ENCODE peak calls at places on chromosomes 12 and 14, in four cellular contexts. One of them, this sample, is unnamed.
A peak's percentile ranks its signal among the peaks of the same experiment; 100 is the strongest.

GRCh38 chr12:109157986-109158385 is 41.6 kb downstream of the ACACB start:
- DNase-seq in GM12892: no peak
- DNase-seq in GM12891: no peak
- DNase-seq in suprapubic skin: peak; percentile 12
- DNase-seq in this sample: no peak

GRCh38 chr14:51547260-51547659 is 104.5 kb upstream of the FRMD6 start:
- DNase-seq in suprapubic skin: no peak
- DNase-seq in GM12891: no peak
- DNase-seq in GM12892: no peak
- DNase-seq in this sample: no peak

GRCh38 chr12:51521554-51522276 is 69.3 kb upstream of the SCN8A start:
- DNase-seq in GM12892: no peak
- DNase-seq in suprapubic skin: no peak
- DNase-seq in GM12891: no peak
- DNase-seq in this sample: no peak

GRCh38 chr14:102280376-102280962 is 24.5 kb downstream of the MOK start:
- DNase-seq in GM12892: no peak
- DNase-seq in GM12891: no peak
- DNase-seq in suprapubic skin: no peak
- DNase-seq in this sample: no peak

GRCh38 chr12:77847665-77848431 is 17.2 kb downstream of the NAV3 start:
- DNase-seq in GM12891: no peak
- DNase-seq in suprapubic skin: no peak
- DNase-seq in GM12892: no peak
- DNase-seq in this sample: no peak

GRCh38 chr14:101894365-101895113 is 69.8 kb upstream of the DYNC1H1 start:
- DNase-seq in suprapubic skin: no peak
- DNase-seq in GM12891: no peak
- DNase-seq in GM12892: no peak
- DNase-seq in this sample: no peak

GRCh38 chr12:66004922-66005703 is 125.4 kb downstream of the LLPH start:
- DNase-seq in suprapubic skin: no peak
- DNase-seq in GM12891: no peak
- DNase-seq in GM12892: no peak
- DNase-seq in this sample: peak; percentile 64

GRCh38 chr12:44833561-44833960 is 42.6 kb downstream of the NELL2 start:
- DNase-seq in suprapubic skin: no peak
- DNase-seq in GM12891: no peak
- DNase-seq in GM12892: no peak
- DNase-seq in this sample: no peak

GRCh38 chr12:57069522-57069921 is 9.1 kb downstream of the NEMP1 start:
- DNase-seq in suprapubic skin: no peak
- DNase-seq in GM12892: no peak
- DNase-seq in GM12891: no peak
- DNase-seq in this sample: no peak

GRCh38 chr12:57446292-57446960 is 8.7 kb upstream of the INHBE start:
- DNase-seq in suprapubic skin: no peak
- DNase-seq in GM12891: no peak
- DNase-seq in GM12892: no peak
- DNase-seq in this sample: no peak

GRCh38 chr14:65211341-65211987 is 109.1 kb upstream of the MAX start:
- DNase-seq in GM12892: no peak
- DNase-seq in GM12891: no peak
- DNase-seq in suprapubic skin: no peak
- DNase-seq in this sample: no peak

GRCh38 chr12:54028324-54029201 is at the start of gene HOXC6:
- DNase-seq in GM12892: no peak
- DNase-seq in GM12891: no peak
- DNase-seq in suprapubic skin: no peak
- DNase-seq in this sample: no peak

GRCh38 chr14:31167032-31167431 is 40.6 kb downstream of the HECTD1 start:
- DNase-seq in GM12892: no peak
- DNase-seq in GM12891: no peak
- DNase-seq in suprapubic skin: no peak
- DNase-seq in this sample: no peak

GRCh38 chr14:100867631-100868315 is 35.7 kb downstream of the RTL1 start:
- DNase-seq in GM12892: no peak
- DNase-seq in GM12891: no peak
- DNase-seq in suprapubic skin: peak; percentile 67
- DNase-seq in this sample: no peak

GRCh38 chr12:84814664-84815245 is 97.8 kb downstream of the SLC6A15 start:
- DNase-seq in suprapubic skin: no peak
- DNase-seq in GM12892: no peak
- DNase-seq in GM12891: no peak
- DNase-seq in this sample: no peak

GRCh38 chr14:95211721-95212504 is 54.6 kb upstream of the DICER1 start:
- DNase-seq in GM12891: no peak
- DNase-seq in suprapubic skin: no peak
- DNase-seq in GM12892: no peak
- DNase-seq in this sample: no peak

GRCh38 chr14:70442750-70443149 is 9.2 kb upstream of the ADAM21 start:
- DNase-seq in GM12891: no peak
- DNase-seq in suprapubic skin: no peak
- DNase-seq in GM12892: no peak
- DNase-seq in this sample: no peak

GRCh38 chr12:100668939-100669536 is 95.6 kb downstream of the GAS2L3 start:
- DNase-seq in GM12891: peak; percentile 50
- DNase-seq in GM12892: peak; percentile 47
- DNase-seq in suprapubic skin: no peak
- DNase-seq in this sample: no peak

GRCh38 chr12:54624316-54625279 is 10.1 kb downstream of the LACRT start:
- DNase-seq in suprapubic skin: no peak
- DNase-seq in GM12891: no peak
- DNase-seq in GM12892: no peak
- DNase-seq in this sample: no peak

GRCh38 chr12:13164859-13165577 is 31.5 kb upstream of the EMP1 start:
- DNase-seq in GM12891: no peak
- DNase-seq in GM12892: no peak
- DNase-seq in suprapubic skin: no peak
- DNase-seq in this sample: no peak

GRCh38 chr12:2679068-2679815 is 115.5 kb upstream of the FKBP4 start:
- DNase-seq in GM12891: no peak
- DNase-seq in suprapubic skin: peak; percentile 70
- DNase-seq in GM12892: no peak
- DNase-seq in this sample: no peak

GRCh38 chr14:101620039-101620788 is 58.9 kb downstream of the DIO3 start:
- DNase-seq in GM12891: no peak
- DNase-seq in GM12892: no peak
- DNase-seq in suprapubic skin: no peak
- DNase-seq in this sample: peak; percentile 90

GRCh38 chr14:31752867-31753661 is 191.9 kb downstream of the NUBPL start:
- DNase-seq in GM12892: no peak
- DNase-seq in suprapubic skin: no peak
- DNase-seq in GM12891: no peak
- DNase-seq in this sample: no peak

GRCh38 chr14:55754471-55754870 is 174.5 kb downstream of the KTN1 start:
- DNase-seq in suprapubic skin: no peak
- DNase-seq in GM12892: no peak
- DNase-seq in GM12891: no peak
- DNase-seq in this sample: no peak

GRCh38 chr14:93475471-93475870 is 44.7 kb downstream of the UNC79 start:
- DNase-seq in suprapubic skin: no peak
- DNase-seq in GM12892: no peak
- DNase-seq in GM12891: no peak
- DNase-seq in this sample: no peak

GRCh38 chr12:28079539-28079938 is 107.0 kb upstream of the PTHLH start:
- DNase-seq in suprapubic skin: no peak
- DNase-seq in GM12891: no peak
- DNase-seq in GM12892: no peak
- DNase-seq in this sample: no peak

GRCh38 chr12:59811991-59812390 is 216.2 kb downstream of the SLC16A7 start:
- DNase-seq in suprapubic skin: no peak
- DNase-seq in GM12892: no peak
- DNase-seq in GM12891: no peak
- DNase-seq in this sample: no peak

GRCh38 chr12:102740157-102741032 is 176.6 kb downstream of the PAH start:
- DNase-seq in suprapubic skin: no peak
- DNase-seq in GM12891: no peak
- DNase-seq in GM12892: no peak
- DNase-seq in this sample: no peak

GRCh38 chr12:109302358-109302757 is 6.7 kb downstream of the FOXN4 start:
- DNase-seq in GM12891: no peak
- DNase-seq in GM12892: no peak
- DNase-seq in suprapubic skin: no peak
- DNase-seq in this sample: no peak

GRCh38 chr12:46372852-46373302 is 304 bp upstream of the SLC38A2 start:
- DNase-seq in GM12891: no peak
- DNase-seq in GM12892: no peak
- DNase-seq in suprapubic skin: no peak
- DNase-seq in this sample: no peak

GRCh38 chr12:57898308-57898970 is 42.9 kb upstream of the ATP23 start:
- DNase-seq in GM12892: no peak
- DNase-seq in suprapubic skin: no peak
- DNase-seq in GM12891: no peak
- DNase-seq in this sample: no peak

GRCh38 chr14:99603471-99603933 is 505 bp downstream of the CCDC85C start:
- DNase-seq in suprapubic skin: no peak
- DNase-seq in GM12892: no peak
- DNase-seq in GM12891: no peak
- DNase-seq in this sample: no peak

GRCh38 chr14:99602788-99603415 is 1.1 kb downstream of the CCDC85C start:
- DNase-seq in GM12891: no peak
- DNase-seq in GM12892: no peak
- DNase-seq in suprapubic skin: no peak
- DNase-seq in this sample: no peak

GRCh38 chr14:99600232-99600888 is 3.6 kb downstream of the CCDC85C start:
- DNase-seq in suprapubic skin: no peak
- DNase-seq in GM12892: no peak
- DNase-seq in GM12891: no peak
- DNase-seq in this sample: no peak

GRCh38 chr14:99601301-99601945 is 2.6 kb downstream of the CCDC85C start:
- DNase-seq in GM12891: no peak
- DNase-seq in suprapubic skin: no peak
- DNase-seq in GM12892: no peak
- DNase-seq in this sample: no peak

GRCh38 chr14:99602054-99602787 is 1.8 kb downstream of the CCDC85C start:
- DNase-seq in GM12892: no peak
- DNase-seq in GM12891: no peak
- DNase-seq in suprapubic skin: no peak
- DNase-seq in this sample: no peak
- TF ChIP-seq POLR2AphosphoS5 in GM12892: no peak
- TF ChIP-seq POLR2AphosphoS5 in GM12891: no peak
- TF ChIP-seq POLR2AphosphoS5 in suprapubic skin: no peak
- TF ChIP-seq POLR2AphosphoS5 in this sample: peak; percentile 31

GRCh38 chr14:34208532-34208931 is 253.5 kb downstream of the SPTSSA start:
- DNase-seq in GM12891: no peak
- DNase-seq in GM12892: no peak
- DNase-seq in suprapubic skin: no peak
- DNase-seq in this sample: no peak

GRCh38 chr14:34203271-34203722 is 252.4 kb upstream of the EGLN3 start:
- DNase-seq in GM12891: no peak
- DNase-seq in suprapubic skin: no peak
- DNase-seq in GM12892: no peak
- DNase-seq in this sample: no peak

GRCh38 chr14:34204774-34205173 is 253.9 kb upstream of the EGLN3 start:
- DNase-seq in GM12892: no peak
- DNase-seq in suprapubic skin: no peak
- DNase-seq in GM12891: no peak
- DNase-seq in this sample: no peak

GRCh38 chr14:34201909-34202622 is 251.2 kb upstream of the EGLN3 start:
- DNase-seq in GM12891: no peak
- DNase-seq in suprapubic skin: no peak
- DNase-seq in GM12892: no peak
- DNase-seq in this sample: no peak

DNA sequence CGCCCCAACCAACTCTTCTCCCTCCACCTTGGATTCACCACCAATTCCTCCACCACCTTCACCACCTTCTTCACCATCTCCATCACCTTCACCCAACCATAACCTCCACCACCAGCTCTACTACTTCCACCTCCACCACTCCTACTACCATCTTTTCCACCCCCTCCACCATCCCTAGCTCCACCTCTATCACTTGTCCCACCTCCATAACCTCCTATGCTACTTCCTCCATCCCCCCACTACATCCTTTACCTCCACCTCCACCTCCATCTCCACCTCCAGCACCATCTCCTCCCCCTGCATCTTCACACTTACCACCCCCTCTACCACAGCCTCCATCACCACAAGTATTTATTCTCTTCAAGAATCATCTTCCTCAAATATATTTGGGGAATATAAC is 254.9 kb upstream of the EGLN3 start:
- DNase-seq in GM12891: no peak
- DNase-seq in suprapubic skin: no peak
- DNase-seq in GM12892: no peak
- DNase-seq in this sample: no peak
- TF ChIP-seq POLR2AphosphoS5 in GM12891: no peak
- TF ChIP-seq POLR2AphosphoS5 in suprapubic skin: no peak
- TF ChIP-seq POLR2AphosphoS5 in GM12892: no peak
- TF ChIP-seq POLR2AphosphoS5 in this sample: no peak

GRCh38 chr12:115135800-115136211 is 451.8 kb upstream of the TBX3 start:
- DNase-seq in suprapubic skin: peak; percentile 79
- DNase-seq in GM12892: no peak
- DNase-seq in GM12891: no peak
- DNase-seq in this sample: no peak
- TF ChIP-seq POLR2AphosphoS5 in suprapubic skin: no peak
- TF ChIP-seq POLR2AphosphoS5 in GM12892: no peak
- TF ChIP-seq POLR2AphosphoS5 in GM12891: no peak
- TF ChIP-seq POLR2AphosphoS5 in this sample: peak; percentile 49

DNA sequence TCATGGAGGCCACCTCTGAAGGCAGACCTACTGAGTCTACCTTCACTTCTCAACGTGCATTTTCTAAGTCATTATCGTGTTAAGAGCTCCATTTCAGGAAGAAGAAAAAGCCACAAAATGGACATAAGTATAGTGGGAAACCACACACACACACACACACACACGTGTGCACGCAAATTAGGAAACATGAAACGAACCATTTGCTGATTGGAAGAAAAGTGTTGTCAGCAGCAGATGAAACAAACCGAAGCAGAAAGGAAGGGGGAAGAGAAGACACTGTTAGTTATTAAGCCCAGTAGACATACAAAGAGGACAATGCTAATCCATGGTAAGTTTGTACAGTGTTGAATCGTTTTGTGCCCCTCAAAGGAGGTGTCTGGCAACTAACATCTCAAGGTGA is 9.9 kb upstream of the VPS33A start:
- DNase-seq in suprapubic skin: no peak
- DNase-seq in GM12892: no peak
- DNase-seq in GM12891: no peak
- DNase-seq in this sample: no peak
- TF ChIP-seq POLR2AphosphoS5 in suprapubic skin: no peak
- TF ChIP-seq POLR2AphosphoS5 in GM12892: no peak
- TF ChIP-seq POLR2AphosphoS5 in GM12891: no peak
- TF ChIP-seq POLR2AphosphoS5 in this sample: no peak

DNA sequence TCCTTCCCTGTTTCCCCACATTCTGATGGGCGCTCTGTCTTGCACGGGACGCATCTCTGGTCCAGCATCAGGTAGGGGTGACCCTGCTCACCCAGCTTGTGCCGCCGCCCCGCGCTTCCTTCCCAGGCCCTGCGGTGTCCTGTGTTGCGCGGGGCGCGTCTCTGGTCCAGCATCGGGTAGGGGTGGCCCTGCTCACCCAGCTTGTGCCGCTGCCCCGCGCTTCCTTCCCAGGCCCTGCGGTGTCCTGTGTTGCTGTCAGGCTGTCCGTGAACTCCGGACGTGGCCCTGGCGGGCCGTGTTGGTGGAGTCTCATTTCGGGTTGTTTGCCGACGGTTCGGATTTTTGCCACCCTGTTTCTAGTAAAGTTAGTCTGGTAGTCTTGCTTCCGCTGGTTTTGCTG is 6.8 kb downstream of the FBRSL1 start:
- DNase-seq in suprapubic skin: no peak
- DNase-seq in GM12892: no peak
- DNase-seq in GM12891: no peak
- DNase-seq in this sample: no peak
- TF ChIP-seq POLR2AphosphoS5 in suprapubic skin: no peak
- TF ChIP-seq POLR2AphosphoS5 in GM12892: no peak
- TF ChIP-seq POLR2AphosphoS5 in GM12891: no peak
- TF ChIP-seq POLR2AphosphoS5 in this sample: no peak